ENCODE peak calls at places on chromosomes 13 and 19, in seven cellular contexts. L is HCT116, X is GM23248, B is neural progenitor cell, D is hepatocyte, O is PC-3, P is MM.1S. U is an unnamed sample.

GRCh38 chr13:44876782-44877324 is 112.4 kb downstream of the NUFIP1 start:
- DNase-seq in L (peak), X (no peak), B (peak), D (no peak), O (no peak), P (no peak), U (peak)

GRCh38 chr19:20247016-20247683 is 80.1 kb downstream of the ZNF486 start:
- DNase-seq in L (no peak), X (peak), B (peak), D (peak), O (peak), P (no peak), U (peak)

GRCh38 chr13:68030152-68030809 is 800.1 kb upstream of the PCDH9 start:
- DNase-seq in L (no peak), X (no peak), B (no peak), D (no peak), O (no peak), P (no peak), U (no peak)

GRCh38 chr13:44810067-44810840 is 179.0 kb downstream of the NUFIP1 start:
- DNase-seq in L (no peak), X (peak), B (no peak), D (peak), O (peak), P (no peak), U (no peak)

GRCh38 chr13:101989798-101990350 is 412.0 kb downstream of the FGF14 start:
- DNase-seq in L (no peak), X (peak), B (no peak), D (no peak), O (no peak), P (no peak), U (no peak)

GRCh38 chr19:29630661-29631060 is 24.6 kb downstream of the POP4 start:
- DNase-seq in L (no peak), X (peak), B (no peak), D (no peak), O (no peak), P (no peak), U (no peak)

GRCh38 chr19:40716031-40716654 is 543 bp downstream of the COQ8B start:
- DNase-seq in L (peak), X (peak), B (no peak), D (no peak), O (peak), P (no peak), U (no peak)

GRCh38 chr13:24614306-24615080 is 65.7 kb upstream of the ATP12A start:
- DNase-seq in L (no peak), X (no peak), B (no peak), D (no peak), O (no peak), P (no peak), U (no peak)

GRCh38 chr13:83881917-83882625 is at the start of gene SLITRK1:
- DNase-seq in L (no peak), X (peak), B (peak), D (peak), O (no peak), P (no peak), U (peak)

GRCh38 chr13:42146359-42146758 is 97.9 kb downstream of the DGKH start:
- DNase-seq in L (no peak), X (no peak), B (no peak), D (no peak), O (no peak), P (no peak), U (no peak)

GRCh38 chr19:10672529-10673150 is 18.5 kb downstream of the ILF3 start:
- DNase-seq in L (no peak), X (no peak), B (no peak), D (no peak), O (no peak), P (no peak), U (no peak)

GRCh38 chr19:48968179-48968661 is 3.1 kb downstream of the FTL start:
- DNase-seq in L (no peak), X (peak), B (no peak), D (no peak), O (no peak), P (no peak), U (no peak)

GRCh38 chr13:114134111-114134943 is 1.9 kb upstream of the RASA3 start:
- DNase-seq in L (no peak), X (peak), B (peak), D (no peak), O (no peak), P (no peak), U (peak)

GRCh38 chr13:33111414-33112110 is 95.3 kb downstream of the KL start:
- DNase-seq in L (no peak), X (peak), B (no peak), D (no peak), O (no peak), P (no peak), U (no peak)

GRCh38 chr19:15378529-15379082 is 981 bp downstream of the AKAP8 start:
- DNase-seq in L (no peak), X (peak), B (peak), D (peak), O (peak), P (peak), U (peak)

GRCh38 chr13:95296326-95296939 is 4.8 kb downstream of the ABCC4 start:
- DNase-seq in L (peak), X (peak), B (peak), D (peak), O (peak), P (peak), U (peak)

GRCh38 chr19:42191855-42192254 is 25.6 kb downstream of the DEDD2 start:
- DNase-seq in L (peak), X (peak), B (no peak), D (peak), O (peak), P (no peak), U (no peak)

GRCh38 chr13:45817833-45818232 is 33.7 kb downstream of the SIAH3 start:
- DNase-seq in L (no peak), X (no peak), B (no peak), D (no peak), O (peak), P (no peak), U (peak)

GRCh38 chr19:19498255-19498991 is 16.9 kb downstream of the TSSK6 start:
- DNase-seq in L (no peak), X (no peak), B (no peak), D (no peak), O (no peak), P (no peak), U (no peak)

GRCh38 chr13:73519720-73520119 is 460.9 kb downstream of the KLF5 start:
- DNase-seq in L (no peak), X (no peak), B (no peak), D (no peak), O (no peak), P (no peak), U (no peak)

GRCh38 chr13:39225860-39226259 is 187.6 kb downstream of the NHLRC3 start:
- DNase-seq in L (no peak), X (no peak), B (no peak), D (no peak), O (no peak), P (no peak), U (no peak)

GRCh38 chr19:51188227-51188559 is 36.7 kb upstream of the CD33 start:
- DNase-seq in L (no peak), X (no peak), B (no peak), D (no peak), O (no peak), P (no peak), U (no peak)

GRCh38 chr13:39374741-39375189 is 228.2 kb downstream of the LHFPL6 start:
- DNase-seq in L (no peak), X (no peak), B (no peak), D (no peak), O (no peak), P (no peak), U (no peak)

GRCh38 chr13:44805623-44806022 is 183.6 kb downstream of the NUFIP1 start:
- DNase-seq in L (no peak), X (no peak), B (no peak), D (no peak), O (no peak), P (no peak), U (no peak)

GRCh38 chr19:40314646-40315045 is 29.5 kb upstream of the AKT2 start:
- DNase-seq in L (no peak), X (no peak), B (no peak), D (no peak), O (peak), P (no peak), U (no peak)

GRCh38 chr13:33194820-33195692 is 90.5 kb downstream of the STARD13 start:
- DNase-seq in L (no peak), X (peak), B (no peak), D (peak), O (peak), P (no peak), U (no peak)

DNA sequence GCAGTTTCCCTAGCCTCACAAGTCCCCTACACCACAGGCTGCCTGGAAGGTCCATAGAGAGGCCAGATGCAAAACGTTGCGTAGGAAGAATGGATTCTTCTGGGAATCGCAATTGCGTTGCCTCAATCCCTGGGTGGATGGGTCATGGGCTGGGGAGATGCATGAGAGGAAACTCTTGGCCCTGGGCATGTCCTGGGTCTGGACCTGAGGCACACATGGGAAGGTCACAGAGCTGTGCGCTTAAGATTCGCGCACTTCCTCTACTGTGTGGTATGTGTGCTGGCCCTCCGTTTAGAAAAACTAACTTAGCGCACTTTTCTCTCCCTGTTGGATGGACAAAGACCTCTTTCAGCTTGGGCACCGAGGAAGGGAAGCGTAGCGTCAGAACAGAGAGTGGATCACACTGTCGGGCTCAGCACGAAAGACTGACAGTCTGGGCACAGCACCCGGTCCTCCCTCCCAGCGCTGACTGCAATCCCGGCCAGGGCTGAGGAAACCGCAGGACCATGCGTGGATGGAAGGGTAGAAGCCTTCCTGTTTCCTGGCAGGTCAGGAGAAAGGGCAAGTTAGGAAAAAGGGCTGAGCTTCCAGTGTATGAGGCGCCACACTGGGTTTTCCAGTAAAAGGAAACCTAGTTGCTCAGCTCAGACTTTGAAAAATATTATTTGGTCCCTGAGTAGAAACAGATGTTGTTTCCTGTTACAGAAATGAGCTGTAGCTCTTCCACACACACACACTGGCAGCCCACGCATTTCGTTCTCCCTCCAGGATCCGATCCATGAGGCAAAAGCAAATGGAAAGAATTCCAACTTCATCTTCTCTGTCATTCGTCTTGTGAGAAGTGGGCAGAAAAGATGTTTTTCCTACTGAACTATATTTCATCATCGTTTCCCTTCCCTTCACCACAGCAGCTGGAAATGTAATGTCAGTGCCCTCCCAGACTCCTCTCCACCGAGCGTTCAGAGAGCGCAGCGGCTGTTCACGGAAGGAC is 86.0 kb downstream of the ING1 start:
- DNase-seq in L (no peak), X (peak), B (no peak), D (peak), O (no peak), P (no peak), U (no peak)
- TF ChIP-seq EZH2 in L (no peak), X (no peak), B (no peak), D (no peak), O (no peak), P (no peak), U (no peak)

GRCh38 chr19:46785054-46785979 is 3.1 kb downstream of the SLC1A5 start:
- DNase-seq in L (no peak), X (peak), B (no peak), D (no peak), O (no peak), P (no peak), U (no peak)
- TF ChIP-seq EZH2phosphoT487 in L (no peak), X (no peak), B (no peak), D (no peak), O (no peak), P (no peak), U (no peak)

DNA sequence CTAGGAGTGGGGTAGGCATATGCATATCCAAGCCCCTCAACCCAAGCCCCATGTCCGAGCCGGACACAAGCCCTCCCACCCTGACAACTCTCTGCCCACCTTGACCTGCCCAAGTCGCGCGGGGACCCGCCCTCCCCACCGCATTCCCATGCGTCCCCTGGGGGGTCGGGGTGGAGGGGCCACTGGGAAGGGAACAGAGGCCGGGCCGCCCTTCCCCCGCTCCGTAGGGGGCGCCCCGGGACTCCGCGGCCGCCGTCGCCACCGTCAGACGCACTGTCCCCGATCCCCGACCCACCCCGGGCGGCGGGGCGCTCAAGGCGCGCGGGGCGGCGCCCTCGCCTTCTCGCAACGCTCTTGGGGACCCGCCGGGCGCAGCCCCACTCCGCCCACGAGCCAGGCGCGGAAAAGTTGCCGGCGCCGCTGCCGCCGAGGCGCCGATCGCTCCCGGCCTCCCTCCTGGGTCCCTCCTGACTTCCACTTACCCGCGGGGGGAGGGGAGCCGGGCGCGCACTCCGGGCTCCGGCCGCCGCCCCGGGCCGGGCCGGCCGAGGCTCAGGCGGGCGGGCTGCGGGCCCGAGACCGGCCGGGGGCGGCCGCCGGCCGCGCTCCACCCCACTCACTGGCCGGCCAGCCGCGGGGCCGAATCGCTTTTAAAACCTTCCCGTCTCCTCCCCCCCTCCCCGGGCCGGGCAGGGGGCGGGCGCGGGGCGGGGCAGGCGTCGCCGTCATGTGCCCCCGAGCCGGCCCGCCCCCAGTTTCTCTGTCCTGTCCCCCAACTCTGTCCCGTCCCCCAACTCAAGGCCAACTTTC is 34.4 kb upstream of the NANOS3 start:
- DNase-seq in L (no peak), X (peak), B (peak), D (peak), O (peak), P (peak), U (no peak)
- TF ChIP-seq EZH2 in L (no peak), X (no peak), B (no peak), D (no peak), O (no peak), P (no peak), U (no peak)

GRCh38 chr19:21328402-21328801 is 808 bp downstream of the ZNF708 start:
- DNase-seq in L (no peak), X (no peak), B (peak), D (no peak), O (no peak), P (no peak), U (peak)
- TF ChIP-seq EZH2phosphoT487 in L (no peak), X (no peak), B (no peak), D (no peak), O (no peak), P (no peak), U (no peak)

GRCh38 chr19:1470864-1471513 is 8.0 kb downstream of the C19orf25 start:
- DNase-seq in L (no peak), X (peak), B (peak), D (peak), O (peak), P (no peak), U (peak)

GRCh38 chr19:1469200-1469935 is 9.6 kb downstream of the C19orf25 start:
- DNase-seq in L (no peak), X (peak), B (peak), D (no peak), O (peak), P (no peak), U (no peak)

GRCh38 chr19:1471514-1472107 is 7.4 kb downstream of the C19orf25 start:
- DNase-seq in L (no peak), X (peak), B (peak), D (no peak), O (peak), P (no peak), U (no peak)

GRCh38 chr19:1468274-1469199 is 10.5 kb downstream of the C19orf25 start:
- DNase-seq in L (no peak), X (peak), B (peak), D (peak), O (peak), P (no peak), U (no peak)

GRCh38 chr19:1469936-1470863 is 8.8 kb downstream of the C19orf25 start:
- DNase-seq in L (peak), X (peak), B (peak), D (peak), O (peak), P (peak), U (peak)
- TF ChIP-seq EZH2 in L (no peak), X (no peak), B (peak), D (peak), O (no peak), P (no peak), U (peak)

GRCh38 chr13:79547821-79548220 is 66.9 kb downstream of the NDFIP2 start:
- DNase-seq in L (no peak), X (no peak), B (no peak), D (no peak), O (no peak), P (no peak), U (no peak)

GRCh38 chr13:79547211-79547610 is 66.3 kb downstream of the NDFIP2 start:
- DNase-seq in L (no peak), X (no peak), B (no peak), D (no peak), O (no peak), P (no peak), U (no peak)

GRCh38 chr13:79548886-79549285 is 67.9 kb downstream of the NDFIP2 start:
- DNase-seq in L (no peak), X (no peak), B (no peak), D (no peak), O (peak), P (no peak), U (no peak)

GRCh38 chr13:79543883-79544282 is 62.9 kb downstream of the NDFIP2 start:
- DNase-seq in L (no peak), X (no peak), B (no peak), D (no peak), O (no peak), P (no peak), U (no peak)

DNA sequence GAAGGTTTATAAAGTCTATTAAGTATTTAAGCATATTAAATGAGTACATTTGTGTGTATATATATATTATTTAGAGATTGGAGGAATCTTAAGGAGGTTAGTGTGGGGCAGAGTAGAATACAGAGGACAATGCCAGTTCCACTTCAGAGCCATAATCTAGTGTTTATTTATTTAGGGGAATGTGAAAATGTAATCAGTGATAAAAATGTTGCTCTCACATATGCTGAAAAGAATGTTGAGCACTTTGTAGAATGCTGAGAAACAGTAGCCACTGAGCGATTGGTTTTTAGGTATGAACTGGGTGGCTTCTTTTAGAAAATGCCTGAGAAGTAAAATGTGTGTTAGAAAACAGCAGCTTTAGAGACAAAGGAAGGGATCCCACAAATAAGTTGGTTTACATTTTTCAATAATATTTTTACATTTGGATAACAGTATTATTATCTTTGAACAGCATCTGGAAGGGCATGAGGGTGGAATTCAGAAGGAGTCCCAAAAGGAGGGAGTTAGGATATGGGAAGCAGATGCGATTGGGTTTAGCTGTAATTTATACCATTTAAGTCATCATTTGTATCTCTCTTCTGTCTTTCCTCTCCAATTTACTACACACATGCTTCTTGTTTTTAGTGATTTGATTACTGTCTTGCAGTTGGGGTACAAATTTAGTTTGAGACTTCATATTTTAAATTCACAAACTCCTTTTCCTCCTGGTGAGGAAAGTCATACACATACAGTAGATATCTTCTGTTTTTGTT is 68.6 kb downstream of the NDFIP2 start:
- DNase-seq in L (no peak), X (no peak), B (no peak), D (no peak), O (no peak), P (no peak), U (no peak)
- TF ChIP-seq EZH2phosphoT487 in L (no peak), X (no peak), B (no peak), D (no peak), O (no peak), P (no peak), U (no peak)

DNA sequence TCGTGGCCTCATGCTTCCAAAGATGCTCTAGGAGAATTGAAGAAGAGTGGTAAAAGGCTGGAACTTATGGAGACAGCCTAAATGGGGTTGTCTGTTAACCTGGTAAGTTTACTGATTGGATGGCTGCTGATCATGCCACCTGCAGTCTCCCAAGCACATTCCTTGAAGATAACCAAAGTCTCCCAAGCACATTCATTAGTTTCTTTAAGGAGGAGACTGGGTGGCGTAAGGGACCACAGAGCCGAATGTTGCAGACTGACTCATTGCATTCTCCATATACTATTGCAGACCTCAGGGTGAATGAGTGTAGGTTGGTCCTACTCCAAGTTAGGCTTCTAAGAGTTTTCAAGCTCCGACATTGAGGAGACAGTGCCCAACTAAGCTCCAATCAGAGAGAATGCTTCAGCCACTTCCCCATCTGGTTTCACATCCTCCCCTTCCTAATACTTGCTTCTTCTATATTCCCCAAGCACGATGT is at the start of gene IGFL3:
- DNase-seq in L (no peak), X (peak), B (no peak), D (no peak), O (no peak), P (no peak), U (no peak)
- TF ChIP-seq EZH2 in L (no peak), X (no peak), B (no peak), D (no peak), O (no peak), P (no peak), U (no peak)

DNA sequence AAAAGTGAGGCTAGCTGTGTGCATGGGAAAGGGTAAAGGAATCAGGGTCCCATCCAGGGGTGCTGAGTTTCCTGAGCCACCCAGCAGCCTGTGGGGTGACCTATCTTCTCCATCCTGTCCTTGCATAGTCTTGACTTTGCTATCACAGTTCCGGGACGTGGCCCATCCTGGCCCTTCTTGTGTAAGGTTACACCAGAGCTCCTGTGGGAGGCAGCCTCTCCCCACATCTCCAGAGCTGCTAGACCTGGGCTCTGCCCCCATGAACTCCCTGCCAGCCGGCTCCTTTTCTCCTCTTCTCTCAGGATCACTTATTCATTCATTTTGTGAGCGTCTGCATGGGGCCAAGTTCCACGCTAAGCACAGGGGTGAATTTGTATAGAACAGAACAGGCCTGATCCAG is 238.9 kb downstream of the TSHZ3 start:
- DNase-seq in L (no peak), X (peak), B (peak), D (peak), O (no peak), P (no peak), U (peak)
- TF ChIP-seq EZH2phosphoT487 in L (no peak), X (no peak), B (no peak), D (no peak), O (no peak), P (no peak), U (no peak)

U was measured in GM23338.